ENCODE peak calls at places on chromosomes 13 and 19, in seven cellular contexts. W is A549, F is psoas muscle, J is HFF-Myc, V is AG10803, T is transverse colon, N is fibroblast of lung. P is an unnamed sample.

GRCh38 chr19:48400018-48400742 is 6.7 kb downstream of the GRIN2D start:
- DNase-seq in F (peak; percentile 52), W (peak; percentile 89), T (peak; percentile 60), V (peak; percentile 82), J (no peak), N (peak; percentile 76), P (peak; percentile 91)

GRCh38 chr13:99009987-99010551 is 32.2 kb upstream of the DOCK9 start:
- DNase-seq in J (no peak), T (no peak), N (no peak), F (no peak), W (no peak), V (no peak), P (no peak)

GRCh38 chr19:41195675-41196497 is 2.9 kb downstream of the CYP2S1 start:
- DNase-seq in T (no peak), W (no peak), V (no peak), F (no peak), J (no peak), N (peak; percentile 39), P (no peak)

GRCh38 chr13:103815619-103816018 is 749.4 kb upstream of the SLC10A2 start:
- DNase-seq in J (no peak), V (no peak), F (no peak), T (no peak), N (peak; percentile 66), W (no peak), P (no peak)

GRCh38 chr13:95937700-95938320 is 115.4 kb downstream of the UGGT2 start:
- DNase-seq in W (no peak), T (no peak), V (no peak), J (no peak), N (no peak), F (no peak), P (no peak)

GRCh38 chr19:7833225-7834156 is 3.5 kb downstream of the EVI5L start:
- DNase-seq in J (peak; percentile 43), W (peak; percentile 67), F (peak; percentile 60), V (peak; percentile 77), N (peak; percentile 64), T (peak; percentile 91), P (peak; percentile 88)

GRCh38 chr13:110915874-110916670 is 1.2 kb upstream of the ANKRD10 start:
- DNase-seq in V (peak; percentile 89), T (no peak), F (no peak), J (no peak), N (peak; percentile 78), W (no peak), P (peak; percentile 79)

GRCh38 chr19:51025809-51026553 is 435 bp downstream of the KLK11 start:
- DNase-seq in N (no peak), W (no peak), J (no peak), T (no peak), V (no peak), F (no peak), P (no peak)

GRCh38 chr13:93339550-93339949 is 112.9 kb downstream of the GPC6 start:
- DNase-seq in W (no peak), J (no peak), V (no peak), F (no peak), T (no peak), N (no peak), P (no peak)

GRCh38 chr13:93341517-93341916 is 114.9 kb downstream of the GPC6 start:
- DNase-seq in V (no peak), J (no peak), F (no peak), T (no peak), W (no peak), N (no peak), P (no peak)

GRCh38 chr13:93338030-93338429 is 111.4 kb downstream of the GPC6 start:
- DNase-seq in J (no peak), W (no peak), F (no peak), N (no peak), T (no peak), V (no peak), P (no peak)

GRCh38 chr13:93336733-93337132 is 110.1 kb downstream of the GPC6 start:
- DNase-seq in T (no peak), J (no peak), N (no peak), V (no peak), W (no peak), F (no peak), P (no peak)

DNA sequence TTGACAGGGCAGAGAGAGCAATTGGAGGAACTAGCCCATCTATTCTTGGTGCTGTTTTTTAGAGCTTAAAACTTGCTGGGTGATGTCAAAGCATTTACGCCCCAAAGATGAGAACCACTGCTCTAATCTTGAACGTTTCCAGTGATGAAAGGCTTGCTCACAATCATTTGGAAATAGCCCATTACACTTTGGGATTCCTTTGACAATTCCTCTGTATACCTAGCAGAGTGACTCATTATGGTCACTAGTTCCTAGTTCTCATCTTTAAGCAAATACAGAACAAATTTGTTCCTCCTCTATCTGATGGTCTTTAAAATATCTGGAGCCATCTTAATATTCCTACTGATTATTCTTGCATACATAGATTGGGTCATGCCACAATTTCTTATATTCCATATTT is 112.3 kb downstream of the GPC6 start:
- DNase-seq in F (no peak), V (no peak), N (peak; percentile 56), W (no peak), T (no peak), J (no peak), P (peak; percentile 2)
- H3K4me3 ChIP-seq in F (no peak overlapping the region), V (no peak overlapping the region), N (no peak overlapping the region), W (no peak overlapping the region), T (no peak overlapping the region), J (no peak overlapping the region), P (no peak overlapping the region)

GRCh38 chr13:41971848-41972247 is 10.9 kb upstream of the VWA8 start:
- DNase-seq in W (no peak), F (no peak), T (no peak), N (no peak), V (no peak), J (no peak), P (no peak)

GRCh38 chr13:41974262-41974900 is 13.5 kb upstream of the VWA8 start:
- DNase-seq in J (no peak), W (no peak), F (no peak), T (no peak), V (no peak), N (no peak), P (no peak)

GRCh38 chr13:41970918-41971317 is 10.0 kb upstream of the VWA8 start:
- DNase-seq in V (no peak), N (peak; percentile 71), W (no peak), T (no peak), J (no peak), F (no peak), P (no peak)

GRCh38 chr13:41976491-41976890 is 15.6 kb upstream of the VWA8 start:
- DNase-seq in N (no peak), W (no peak), T (no peak), J (no peak), V (no peak), F (no peak), P (no peak)

GRCh38 chr13:41973247-41973741 is 12.4 kb upstream of the VWA8 start:
- DNase-seq in V (peak; percentile 19), F (no peak), N (no peak), T (no peak), J (no peak), W (no peak), P (peak; percentile 20)
- TF ChIP-seq CTCF in V (peak; percentile 29), F (peak; percentile 9), N (no peak), T (no peak), J (no peak), W (no peak), P (no peak)

GRCh38 chr19:4228765-4229178 is 551 bp upstream of the EBI3 start:
- DNase-seq in T (no peak), J (no peak), W (no peak), N (no peak), V (no peak), F (no peak), P (no peak)
- H3K4me3 ChIP-seq in T (no peak overlapping the region), J (no peak overlapping the region), W (no peak overlapping the region), N (no peak overlapping the region), V (no peak overlapping the region), F (no peak overlapping the region), P (no peak overlapping the region)

GRCh38 chr19:57068921-57069697 is 50.7 kb upstream of the USP29 start:
- DNase-seq in W (no peak), N (no peak), J (no peak), F (no peak), T (no peak), V (no peak), P (no peak)
- TF ChIP-seq CTCF in W (no peak), N (no peak), J (peak; percentile 14), F (no peak), T (peak; percentile 29), V (no peak), P (no peak)

DNA sequence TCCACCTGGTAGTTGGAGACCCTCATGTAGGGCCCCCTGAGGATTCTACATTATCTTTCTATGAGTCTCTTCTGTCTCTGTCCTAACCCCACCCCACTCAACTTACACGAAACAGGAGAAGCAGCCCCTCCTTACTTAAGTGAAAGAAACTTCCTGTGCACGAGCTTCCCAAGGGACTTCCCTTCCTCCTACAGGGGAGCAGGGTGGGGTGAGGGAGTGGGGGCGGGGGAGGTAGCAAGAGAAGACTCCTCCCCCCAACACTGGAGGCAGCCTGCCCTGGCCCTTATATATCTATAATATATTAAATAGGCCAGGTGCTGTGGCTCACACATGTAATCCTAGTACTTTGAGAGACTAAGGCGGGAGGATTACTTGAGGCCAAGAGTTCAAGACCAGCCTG is 5.5 kb upstream of the PDE4C start:
- DNase-seq in V (no peak), W (no peak), J (no peak), T (no peak), N (no peak), F (no peak), P (no peak)
- H3K4me3 ChIP-seq in V (no peak overlapping the region), W (no peak overlapping the region), J (no peak overlapping the region), T (no peak overlapping the region), N (no peak overlapping the region), F (no peak overlapping the region), P (no peak overlapping the region)

GRCh38 chr19:23440207-23440606 is 44.9 kb upstream of the ZNF91 start:
- DNase-seq in N (no peak), W (peak; percentile 45), V (no peak), F (no peak), T (no peak), J (no peak), P (no peak)

GRCh38 chr19:23439623-23440022 is 44.4 kb upstream of the ZNF91 start:
- DNase-seq in W (peak; percentile 40), N (no peak), V (no peak), J (no peak), T (no peak), F (no peak), P (no peak)

GRCh38 chr19:23437901-23438300 is 42.6 kb upstream of the ZNF91 start:
- DNase-seq in N (no peak), T (no peak), V (no peak), J (no peak), W (no peak), F (no peak), P (no peak)

GRCh38 chr19:23436944-23437343 is 41.7 kb upstream of the ZNF91 start:
- DNase-seq in T (no peak), F (no peak), N (no peak), W (peak; percentile 37), V (no peak), J (no peak), P (no peak)

DNA sequence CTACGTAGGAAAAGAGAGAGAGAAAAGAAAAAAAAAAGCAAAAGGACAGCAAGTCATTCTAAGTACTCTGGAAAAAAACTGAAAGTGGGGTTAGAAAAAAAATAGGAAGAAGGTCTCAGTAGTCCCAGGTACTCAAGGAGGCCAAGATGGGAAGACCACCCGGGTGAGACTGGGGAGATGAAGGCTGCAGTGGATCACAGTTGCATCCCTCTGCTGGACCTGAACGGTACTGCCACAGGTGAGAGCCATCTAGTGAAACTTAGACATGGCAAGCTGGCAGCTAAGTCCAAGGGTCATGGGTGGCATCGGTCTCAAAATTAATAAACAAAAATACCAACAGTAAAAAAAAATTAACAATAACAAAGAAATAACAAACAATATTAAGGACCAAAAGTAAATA is 41.0 kb upstream of the ZNF91 start:
- DNase-seq in J (no peak), T (no peak), W (no peak), N (no peak), V (no peak), F (no peak), P (no peak)
- TF ChIP-seq CTCF in J (peak; percentile 31), T (peak; percentile 18), W (no peak), N (no peak), V (no peak), F (no peak), P (peak; percentile 35)

P was measured in cardiac fibroblast.